ENCODE peak calls at places on chromosomes 1 and 21, in five cellular contexts. C is left lung, W is LoVo, F is K562, H is fibroblast of pulmonary artery. A is an unnamed sample.

GRCh38 chr1:54582566-54583306 is 34.7 kb downstream of the ACOT11 start:
- DNase-seq in H (no peak), C (no peak), W (no peak), F (no peak), A (no peak)

GRCh38 chr1:230868736-230869385 is 540 bp upstream of the C1orf198 start:
- DNase-seq in W (peak), H (peak), F (no peak), C (peak), A (no peak)

GRCh38 chr21:37032877-37033471 is 26.5 kb downstream of the RIPPLY3 start:
- DNase-seq in C (no peak), F (no peak), W (peak), H (peak), A (no peak)

GRCh38 chr21:38861006-38861405 is 55.3 kb downstream of the ETS2 start:
- DNase-seq in W (no peak), F (no peak), H (peak), C (no peak), A (no peak)

GRCh38 chr1:145689922-145690321 is 17.2 kb downstream of the PDZK1 start:
- DNase-seq in C (no peak), F (no peak), W (no peak), H (no peak), A (no peak)

GRCh38 chr1:26838474-26839338 is 12.2 kb downstream of the ZDHHC18 start:
- DNase-seq in W (no peak), F (no peak), C (no peak), H (no peak), A (no peak)

GRCh38 chr1:48617227-48617626 is 145.2 kb upstream of the SPATA6 start:
- DNase-seq in C (no peak), F (no peak), H (peak), W (no peak), A (no peak)

GRCh38 chr1:236536540-236536939 is 12.8 kb downstream of the LGALS8 start:
- DNase-seq in W (no peak), F (no peak), C (no peak), H (no peak), A (no peak)

GRCh38 chr1:202599669-202600431 is 110.4 kb downstream of the SYT2 start:
- DNase-seq in C (peak), H (peak), F (peak), W (peak), A (no peak)

GRCh38 chr1:75632350-75632949 is 21.5 kb upstream of the SLC44A5 start:
- DNase-seq in C (no peak), W (peak), H (peak), F (peak), A (no peak)

GRCh38 chr1:25006770-25007169 is 76.7 kb upstream of the RUNX3 start:
- DNase-seq in C (no peak), H (peak), W (no peak), F (no peak), A (no peak)

GRCh38 chr21:45318146-45318555 is 30.5 kb upstream of the POFUT2 start:
- DNase-seq in F (no peak), C (peak), H (no peak), W (no peak), A (peak)

GRCh38 chr1:37752583-37753471 is 12.1 kb downstream of the EPHA10 start:
- DNase-seq in F (peak), W (peak), H (peak), C (no peak), A (no peak)

GRCh38 chr1:226920446-226920894 is 19.6 kb upstream of the COQ8A start:
- DNase-seq in F (no peak), W (no peak), H (peak), C (no peak), A (no peak)

GRCh38 chr1:25871086-25871703 is 4.3 kb downstream of the PAQR7 start:
- DNase-seq in H (no peak), F (peak), C (peak), W (no peak), A (no peak)

GRCh38 chr1:66253330-66253921 is 280.5 kb upstream of the SGIP1 start:
- DNase-seq in C (no peak), W (peak), F (no peak), H (peak), A (no peak)

GRCh38 chr1:202135221-202135721 is 9.3 kb downstream of the ARL8A start:
- DNase-seq in W (peak), C (no peak), H (peak), F (peak), A (no peak)

GRCh38 chr1:94949681-94950661 is 23.1 kb upstream of the CNN3 start:
- DNase-seq in W (no peak), H (peak), F (no peak), C (no peak), A (no peak)

GRCh38 chr1:26020941-26021646 is 481 bp upstream of the EXTL1 start:
- DNase-seq in H (no peak), C (no peak), F (no peak), W (no peak), A (no peak)

GRCh38 chr1:209249785-209250441 is 333.6 kb upstream of the CAMK1G start:
- DNase-seq in H (no peak), W (no peak), F (no peak), C (no peak), A (no peak)

GRCh38 chr1:167092653-167093052 is 1.2 kb upstream of the STYXL2 start:
- DNase-seq in F (no peak), H (no peak), W (no peak), C (no peak), A (no peak)

GRCh38 chr1:17586172-17586963 is 46.9 kb downstream of the ARHGEF10L start:
- DNase-seq in W (no peak), C (peak), H (peak), F (no peak), A (no peak)

GRCh38 chr1:225926551-225927113 is 2.6 kb upstream of the PYCR2 start:
- DNase-seq in C (no peak), H (no peak), F (no peak), W (no peak), A (no peak)

GRCh38 chr1:31348449-31348848 is 24.4 kb downstream of the FABP3 start:
- DNase-seq in C (no peak), H (no peak), F (no peak), W (no peak), A (no peak)

GRCh38 chr1:205317311-205317917 is 4.1 kb downstream of the NUAK2 start:
- DNase-seq in C (peak), F (no peak), H (peak), W (peak), A (peak)

GRCh38 chr1:3483801-3484444 is 29.5 kb downstream of the ARHGEF16 start:
- DNase-seq in W (peak), C (no peak), H (peak), F (peak), A (no peak)

GRCh38 chr1:230794871-230795645 is 47.9 kb downstream of the CAPN9 start:
- DNase-seq in W (no peak), C (no peak), F (no peak), H (no peak), A (no peak)

GRCh38 chr21:38950388-38951094 is 144.8 kb downstream of the ETS2 start:
- DNase-seq in C (no peak), F (no peak), H (peak), W (peak), A (no peak)

GRCh38 chr1:41762251-41762650 is 156.5 kb downstream of the HIVEP3 start:
- DNase-seq in H (no peak), F (no peak), W (no peak), C (no peak), A (no peak)

A was measured in RWPE2.